ENCODE peak calls at places on chromosomes 4 and X, in six cellular contexts. A is endodermal cell, X is K562, I is H1, Q is GM23248, H is astrocyte. C is an unnamed sample.

GRCh38 chrX:120549483-120550452 is 11.0 kb downstream of the CUL4B start:
- DNase-seq in A (no peak), X (peak), I (no peak), Q (peak), H (peak), C (no peak)

GRCh38 chr4:189869236-189869635 is 71.4 kb upstream of the FRG1 start:
- DNase-seq in A (no peak), X (no peak), I (no peak), Q (no peak), H (no peak), C (no peak)

GRCh38 chr4:146472404-146472803 is 49.3 kb downstream of the SLC10A7 start:
- DNase-seq in A (peak), X (no peak), I (peak), Q (no peak), H (no peak), C (no peak)

GRCh38 chr4:173413043-173413442 is 14.1 kb upstream of the SCRG1 start:
- DNase-seq in A (no peak), X (no peak), I (no peak), Q (peak), H (no peak), C (peak)

GRCh38 chr4:172515266-172515879 is 653.2 kb upstream of the GALNT7 start:
- DNase-seq in A (peak), X (no peak), I (peak), Q (no peak), H (peak), C (no peak)

GRCh38 chr4:30386266-30386895 is 333.8 kb upstream of the PCDH7 start:
- DNase-seq in A (no peak), X (no peak), I (no peak), Q (peak), H (peak), C (no peak)

GRCh38 chr4:176376032-176376614 is 56.4 kb downstream of the SPCS3 start:
- DNase-seq in A (no peak), X (peak), I (no peak), Q (peak), H (peak), C (no peak)

GRCh38 chrX:38513087-38513742 is 48.1 kb upstream of the TSPAN7 start:
- DNase-seq in A (no peak), X (no peak), I (no peak), Q (no peak), H (no peak), C (no peak)

GRCh38 chrX:153381684-153382532 is 19.2 kb downstream of the PNMA6E start:
- DNase-seq in A (peak), X (peak), I (no peak), Q (peak), H (peak), C (peak)

GRCh38 chr4:2251795-2252529 is 9.9 kb downstream of the MXD4 start:
- DNase-seq in A (no peak), X (no peak), I (no peak), Q (no peak), H (no peak), C (no peak)

GRCh38 chr4:17066241-17066640 is 167.8 kb upstream of the LDB2 start:
- DNase-seq in A (no peak), X (no peak), I (no peak), Q (peak), H (peak), C (no peak)

GRCh38 chr4:121534187-121534586 is 153.4 kb upstream of the QRFPR start:
- DNase-seq in A (no peak), X (no peak), I (no peak), Q (no peak), H (no peak), C (no peak)

GRCh38 chrX:17438221-17438620 is 63.2 kb downstream of the NHS start:
- DNase-seq in A (no peak), X (no peak), I (no peak), Q (no peak), H (no peak), C (no peak)

GRCh38 chr4:41644288-41644914 is 104.1 kb downstream of the PHOX2B start:
- DNase-seq in A (peak), X (peak), I (peak), Q (peak), H (peak), C (no peak)

GRCh38 chr4:169263791-169264392 is 6.9 kb downstream of the SH3RF1 start:
- DNase-seq in A (no peak), X (no peak), I (no peak), Q (no peak), H (no peak), C (no peak)

GRCh38 chr4:153096344-153096743 is 107.9 kb upstream of the TRIM2 start:
- DNase-seq in A (no peak), X (no peak), I (no peak), Q (no peak), H (no peak), C (no peak)

GRCh38 chrX:121569609-121570008 is 522.2 kb downstream of the GLUD2 start:
- DNase-seq in A (no peak), X (no peak), I (no peak), Q (no peak), H (no peak), C (no peak)

GRCh38 chr4:105714071-105714521 is 5.5 kb downstream of the GSTCD start:
- DNase-seq in A (no peak), X (no peak), I (no peak), Q (peak), H (peak), C (no peak)

GRCh38 chrX:118698516-118699247 is 28.7 kb upstream of the IL13RA1 start:
- DNase-seq in A (no peak), X (no peak), I (no peak), Q (peak), H (no peak), C (no peak)

GRCh38 chr4:82230310-82230709 is 143.5 kb downstream of the HNRNPD start:
- DNase-seq in A (no peak), X (no peak), I (no peak), Q (peak), H (no peak), C (no peak)

GRCh38 chr4:42248986-42249385 is 96.5 kb upstream of the BEND4 start:
- DNase-seq in A (no peak), X (no peak), I (no peak), Q (no peak), H (no peak), C (no peak)

GRCh38 chr4:6548201-6548881 is 26.6 kb upstream of the MAN2B2 start:
- DNase-seq in A (peak), X (peak), I (peak), Q (peak), H (no peak), C (no peak)

GRCh38 chr4:47972181-47972580 is 44.3 kb downstream of the CNGA1 start:
- DNase-seq in A (no peak), X (no peak), I (no peak), Q (no peak), H (no peak), C (no peak)

GRCh38 chr4:99629962-99630554 is 27.6 kb downstream of the C4orf54 start:
- DNase-seq in A (no peak), X (no peak), I (no peak), Q (no peak), H (no peak), C (no peak)

GRCh38 chr4:168797738-168798375 is 212.2 kb downstream of the CBR4 start:
- DNase-seq in A (no peak), X (no peak), I (no peak), Q (no peak), H (no peak), C (peak)

GRCh38 chr4:188214861-188215260 is 75.6 kb downstream of the TRIML1 start:
- DNase-seq in A (no peak), X (no peak), I (no peak), Q (no peak), H (no peak), C (no peak)

GRCh38 chr4:14681330-14681729 is 321.0 kb upstream of the CPEB2 start:
- DNase-seq in A (no peak), X (no peak), I (no peak), Q (no peak), H (no peak), C (no peak)

GRCh38 chr4:139660518-139661149 is 5.0 kb upstream of the MGST2 start:
- DNase-seq in A (no peak), X (no peak), I (no peak), Q (no peak), H (no peak), C (no peak)

GRCh38 chr4:139659735-139660424 is 5.7 kb upstream of the MGST2 start:
- DNase-seq in A (no peak), X (no peak), I (no peak), Q (no peak), H (no peak), C (no peak)

GRCh38 chr4:139656614-139657486 is 8.8 kb upstream of the MGST2 start:
- DNase-seq in A (peak), X (peak), I (no peak), Q (peak), H (peak), C (peak)

GRCh38 chr4:139658983-139659382 is 6.6 kb upstream of the MGST2 start:
- DNase-seq in A (no peak), X (no peak), I (no peak), Q (no peak), H (no peak), C (no peak)

DNA sequence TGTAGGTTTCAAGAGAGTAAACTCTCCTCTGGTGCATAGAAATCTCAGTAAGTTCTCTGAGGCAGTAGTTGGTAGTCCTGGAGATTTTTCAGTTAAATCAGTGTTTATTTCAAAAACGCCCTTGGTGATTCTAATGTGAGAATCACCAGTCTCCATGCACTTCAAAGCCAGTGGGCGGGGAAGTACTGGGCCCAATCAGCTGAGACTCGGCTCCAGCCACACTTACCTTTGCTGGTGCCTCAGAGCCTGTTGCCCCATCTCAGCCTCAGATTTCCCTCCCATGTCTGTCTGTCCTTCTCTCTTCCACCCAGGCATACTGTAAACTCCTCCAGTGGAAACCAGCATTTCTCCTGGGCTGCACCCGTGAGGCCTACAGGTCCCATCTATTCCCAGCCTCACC is 7.4 kb upstream of the MGST2 start:
- DNase-seq in A (peak), X (no peak), I (no peak), Q (no peak), H (no peak), C (no peak)
- H3K9ac ChIP-seq in A (no peak), X (no peak), I (no peak), Q (peak), H (peak), C (no peak)

DNA sequence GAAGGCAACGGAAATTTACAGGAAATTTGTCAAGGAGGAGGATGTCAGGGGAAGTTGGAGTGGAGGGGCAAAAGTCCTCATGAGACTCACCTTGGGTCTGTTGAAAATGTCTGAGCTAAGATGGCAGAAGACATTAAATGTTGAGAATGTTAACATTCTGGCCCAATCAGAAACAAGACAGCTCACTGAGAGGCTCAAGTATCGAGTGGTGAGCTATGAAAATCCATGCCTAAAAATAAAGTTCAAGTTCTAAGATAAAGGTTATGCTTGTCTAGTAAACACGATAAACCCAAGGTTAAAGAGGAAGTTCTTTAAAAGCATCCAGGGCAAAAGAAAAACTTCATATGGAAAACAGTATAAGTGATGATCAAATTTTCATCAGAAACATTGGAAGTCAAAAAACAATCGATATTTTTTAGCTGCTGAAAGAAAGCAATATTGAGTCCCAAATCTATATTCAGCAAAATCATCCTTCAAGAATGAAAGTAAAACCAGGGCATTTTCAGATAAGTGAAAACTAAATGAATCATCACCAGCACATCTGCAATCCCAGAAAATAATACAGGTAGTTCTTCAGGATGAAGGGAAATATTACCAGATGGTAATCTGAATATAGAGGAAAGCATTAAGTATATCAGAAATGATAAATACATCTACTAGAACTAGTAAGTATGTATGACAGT is 462.4 kb downstream of the TLL1 start:
- DNase-seq in A (no peak), X (no peak), I (no peak), Q (no peak), H (no peak), C (no peak)
- H3K27ac ChIP-seq in A (no peak), X (no peak), I (no peak), Q (no peak), H (no peak), C (no peak)

GRCh38 chr4:122796801-122797404 is 29.7 kb upstream of the FGF2 start:
- DNase-seq in A (peak), X (peak), I (peak), Q (peak), H (no peak), C (no peak)
- H3K4me3 ChIP-seq in A (no peak), X (no peak), I (no peak), Q (peak), H (no peak), C (no peak)

GRCh38 chr4:94924566-94924965 is 166.8 kb downstream of the BMPR1B start:
- DNase-seq in A (no peak), X (no peak), I (no peak), Q (no peak), H (no peak), C (no peak)

GRCh38 chr4:94927696-94928095 is 169.9 kb downstream of the BMPR1B start:
- DNase-seq in A (no peak), X (no peak), I (no peak), Q (no peak), H (peak), C (no peak)

GRCh38 chr4:94929696-94930095 is 171.9 kb downstream of the BMPR1B start:
- DNase-seq in A (no peak), X (no peak), I (no peak), Q (no peak), H (no peak), C (no peak)

GRCh38 chr4:94926936-94927335 is 169.2 kb downstream of the BMPR1B start:
- DNase-seq in A (no peak), X (no peak), I (no peak), Q (no peak), H (no peak), C (no peak)

DNA sequence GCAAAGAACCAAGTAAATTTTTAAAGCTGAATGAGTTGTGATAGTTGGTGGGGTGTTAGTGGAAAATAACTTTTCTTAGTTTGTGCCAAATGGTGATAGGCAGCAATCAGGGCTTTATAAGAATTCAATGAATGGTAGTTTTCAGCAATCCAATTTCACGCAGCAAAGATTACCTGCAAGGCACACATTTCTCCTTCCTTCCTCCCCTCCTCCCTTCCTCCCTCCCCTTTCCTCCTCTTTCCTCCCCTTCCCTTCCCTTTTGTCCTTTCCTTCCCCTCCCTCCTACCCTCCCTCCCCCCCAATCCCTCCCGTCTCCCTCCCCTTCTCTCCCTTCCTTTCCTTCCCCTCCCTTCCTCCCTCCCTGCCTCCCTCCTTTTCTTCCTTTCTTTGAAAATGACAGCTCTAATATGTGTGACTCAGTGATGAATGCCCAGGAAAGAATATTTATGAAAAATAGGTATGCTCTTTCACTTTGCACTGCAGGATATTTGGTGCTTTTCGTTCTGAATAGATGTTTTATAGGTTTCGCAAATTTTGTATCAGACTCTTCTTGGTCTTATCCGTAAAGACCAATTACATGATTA is 168.1 kb downstream of the BMPR1B start:
- DNase-seq in A (no peak), X (no peak), I (no peak), Q (no peak), H (no peak), C (no peak)
- H3K9ac ChIP-seq in A (no peak), X (no peak), I (no peak), Q (no peak), H (no peak), C (no peak)

DNA sequence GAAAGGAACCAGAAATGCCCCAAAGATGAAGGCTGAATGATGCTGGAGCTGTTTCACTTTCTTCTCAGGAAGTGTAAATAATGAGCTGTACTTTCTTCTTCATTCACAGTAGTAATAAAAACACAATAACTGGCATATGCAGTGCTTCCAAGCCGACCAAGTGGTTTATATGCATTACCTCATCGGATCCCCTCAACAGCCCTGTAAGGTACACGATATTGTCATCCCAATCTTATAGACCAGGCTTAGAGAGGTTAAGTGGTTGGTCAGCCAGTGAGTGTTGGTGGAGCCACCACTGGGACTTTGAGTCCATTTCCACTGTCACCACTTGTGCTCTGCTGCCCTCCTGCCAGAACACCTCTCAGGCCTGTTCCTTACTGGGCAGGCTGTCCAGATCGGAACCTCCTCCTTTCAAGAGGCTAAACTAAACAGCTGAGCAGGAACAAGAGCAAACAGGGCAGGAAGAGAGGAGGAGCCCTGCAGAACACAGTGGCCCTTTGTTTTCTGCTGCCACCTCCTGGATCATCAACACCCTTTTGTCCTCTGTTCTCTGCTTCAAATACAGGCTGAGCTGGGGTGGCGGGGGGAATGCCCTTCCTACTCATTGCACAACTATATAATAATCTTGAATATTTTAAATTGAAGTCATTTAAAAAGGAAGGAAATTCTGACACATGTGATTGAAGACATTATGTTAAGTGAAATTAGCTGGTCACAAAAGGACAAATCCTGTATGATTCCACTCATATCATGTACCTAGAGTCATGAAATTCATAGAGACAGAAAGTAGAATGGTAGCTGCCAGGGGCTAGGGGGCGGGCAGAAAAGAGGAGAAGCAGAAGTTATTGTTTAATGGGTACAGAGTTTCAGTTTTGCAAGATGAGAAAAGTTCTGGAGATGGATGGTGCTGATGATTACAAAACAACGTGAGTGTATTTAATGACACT is 112.5 kb upstream of the ATP6AP2 start:
- DNase-seq in A (peak), X (peak), I (no peak), Q (peak), H (peak), C (no peak)
- H3K27ac ChIP-seq in A (no peak), X (no peak), I (no peak), Q (no peak), H (no peak), C (no peak)

DNA sequence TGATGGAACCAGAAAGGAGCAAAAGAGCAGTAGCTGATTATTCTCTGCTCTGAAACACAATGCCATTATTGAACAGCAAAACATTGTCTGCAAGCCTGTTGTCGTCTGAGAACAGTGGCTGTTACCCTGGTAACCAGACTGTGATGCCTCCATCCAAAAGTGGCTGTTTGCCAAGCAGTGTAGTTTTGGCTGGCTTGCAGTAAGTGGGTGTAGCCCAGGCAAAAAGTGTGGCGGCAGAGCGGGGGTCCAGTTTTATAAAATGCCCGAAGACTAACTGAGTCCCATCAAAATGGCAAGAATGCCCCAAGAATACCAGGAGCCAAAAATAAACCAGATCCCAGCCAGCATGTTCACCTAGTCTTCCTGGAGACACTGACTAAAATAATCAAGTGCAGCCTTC is 2.5 kb downstream of the PLP1 start:
- DNase-seq in A (no peak), X (no peak), I (no peak), Q (peak), H (peak), C (no peak)
- H3K4me3 ChIP-seq in A (no peak), X (no peak), I (no peak), Q (no peak), H (no peak), C (no peak)

GRCh38 chr4:53608242-53608641 is 17.0 kb upstream of the LNX1 start:
- DNase-seq in A (no peak), X (no peak), I (no peak), Q (no peak), H (no peak), C (no peak)

GRCh38 chr4:53608649-53609048 is 17.4 kb upstream of the LNX1 start:
- DNase-seq in A (no peak), X (no peak), I (no peak), Q (no peak), H (no peak), C (no peak)

GRCh38 chr4:53601251-53601764 is 10.0 kb upstream of the LNX1 start:
- DNase-seq in A (peak), X (peak), I (peak), Q (peak), H (no peak), C (no peak)

GRCh38 chr4:53602390-53602789 is 11.1 kb upstream of the LNX1 start:
- DNase-seq in A (no peak), X (no peak), I (no peak), Q (no peak), H (no peak), C (no peak)

DNA sequence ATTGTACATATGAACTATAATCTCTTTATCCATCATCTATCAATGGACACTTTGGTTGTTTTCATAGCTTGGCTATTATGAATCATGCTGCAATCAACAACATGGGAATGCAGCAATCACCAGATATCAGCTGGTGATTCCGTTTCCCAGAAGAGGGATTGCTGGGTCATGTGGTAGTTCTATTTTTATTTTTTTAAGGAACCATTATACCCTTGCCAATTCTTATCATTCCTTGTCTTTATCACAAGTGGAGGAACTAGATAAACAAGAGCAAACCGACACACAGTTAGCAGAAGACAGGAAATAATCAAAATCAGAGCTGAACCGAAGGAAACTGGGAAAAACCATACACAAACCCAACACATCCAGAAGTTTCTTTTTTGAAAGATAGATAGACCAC is 14.5 kb upstream of the LNX1 start:
- DNase-seq in A (no peak), X (no peak), I (no peak), Q (no peak), H (peak), C (no peak)
- H3K9ac ChIP-seq in A (no peak), X (no peak), I (no peak), Q (no peak), H (no peak), C (no peak)

GRCh38 chr4:75658881-75659280 is 14.3 kb downstream of the G3BP2 start:
- DNase-seq in A (no peak), X (no peak), I (no peak), Q (peak), H (peak), C (no peak)
- H3K27ac ChIP-seq in A (no peak), X (no peak), I (no peak), Q (no peak), H (peak), C (no peak)

C was measured in SK-N-MC.